ENCODE peak calls at places on chromosomes 13 and 19, in ten cellular contexts. R, X, N, Q, T, E, L, G, W and J are unnamed samples.

GRCh38 chr19:22428299-22428913 is 6.3 kb upstream of the ZNF98 start:
- DNase-seq in L (no peak), R (no peak), T (no peak), G (no peak), E (no peak), X (no peak), N (no peak), W (no peak), Q (no peak), J (no peak)

GRCh38 chr19:31303262-31303815 is 45.9 kb downstream of the TSHZ3 start:
- DNase-seq in R (peak; percentile 51), E (no peak), T (no peak), G (no peak), X (no peak), N (no peak), L (no peak), W (no peak), Q (no peak), J (no peak)

GRCh38 chr19:12092065-12092867 is 27.7 kb downstream of the ZNF844 start:
- DNase-seq in Q (no peak), X (peak; percentile 90), W (peak; percentile 10), R (peak; percentile 94), G (peak; percentile 20), T (no peak), L (peak; percentile 78), N (peak; percentile 88), E (peak; percentile 71), J (peak; percentile 64)

GRCh38 chr19:18292810-18293641 is 11.6 kb upstream of the JUND start:
- DNase-seq in G (peak; percentile 11), E (peak; percentile 62), T (peak; percentile 31), N (peak; percentile 91), R (peak; percentile 93), W (no peak), Q (no peak), L (peak; percentile 81), X (peak; percentile 81), J (no peak)

GRCh38 chr13:48542581-48543341 is 9.9 kb upstream of the RCBTB2 start:
- DNase-seq in E (peak; percentile 46), T (peak; percentile 36), L (peak; percentile 51), G (no peak), R (peak; percentile 78), Q (no peak), W (no peak), N (peak; percentile 64), X (no peak), J (no peak)

GRCh38 chr19:22052644-22053013 is 345 bp downstream of the ZNF257 start:
- DNase-seq in T (no peak), Q (no peak), W (no peak), N (no peak), G (no peak), E (no peak), R (no peak), L (peak; percentile 5), X (peak; percentile 52), J (no peak)

GRCh38 chr13:106802917-106803316 is 235.0 kb upstream of the ARGLU1 start:
- DNase-seq in L (no peak), T (no peak), X (no peak), G (no peak), E (no peak), W (no peak), N (no peak), Q (no peak), R (no peak), J (no peak)

GRCh38 chr19:29843180-29844051 is 31.6 kb downstream of the CCNE1 start:
- DNase-seq in X (peak; percentile 25), L (peak; percentile 44), T (no peak), W (no peak), G (no peak), Q (no peak), N (peak; percentile 36), E (peak; percentile 19), R (peak; percentile 68), J (no peak)

GRCh38 chr13:21069561-21070004 is 8.2 kb upstream of the LATS2 start:
- DNase-seq in N (peak; percentile 37), X (no peak), R (no peak), L (no peak), Q (peak; percentile 69), W (peak; percentile 85), E (no peak), T (no peak), G (peak; percentile 73), J (no peak)

GRCh38 chr13:77372275-77372674 is 45.4 kb upstream of the MYCBP2 start:
- DNase-seq in X (no peak), Q (no peak), G (no peak), E (no peak), N (no peak), R (no peak), L (no peak), T (no peak), W (no peak), J (no peak)

GRCh38 chr13:19085876-19086275 is 95.7 kb downstream of the TUBA3C start:
- DNase-seq in W (no peak), G (no peak), T (no peak), E (no peak), L (no peak), X (no peak), N (no peak), R (no peak), Q (no peak), J (no peak)

GRCh38 chr19:43316591-43317319 is 36.7 kb upstream of the CD177 start:
- DNase-seq in Q (no peak), W (no peak), T (no peak), E (no peak), X (no peak), R (no peak), N (no peak), G (peak; percentile 19), L (peak; percentile 31), J (no peak)

GRCh38 chr19:6233051-6233826 is 46.5 kb downstream of the MLLT1 start:
- DNase-seq in E (no peak), N (peak; percentile 78), R (peak; percentile 82), L (no peak), G (no peak), Q (no peak), X (no peak), T (no peak), W (no peak), J (no peak)

GRCh38 chr19:36686365-36687213 is 823 bp upstream of the ZNF567 start:
- DNase-seq in L (peak; percentile 36), Q (no peak), T (peak; percentile 50), R (no peak), X (no peak), W (no peak), N (no peak), G (no peak), E (no peak), J (no peak)

GRCh38 chr19:48962029-48962848 is 2.9 kb upstream of the FTL start:
- DNase-seq in N (peak; percentile 54), Q (no peak), W (no peak), L (peak; percentile 87), G (no peak), R (peak; percentile 93), T (no peak), X (peak; percentile 63), E (peak; percentile 44), J (no peak)

GRCh38 chr13:42847891-42848663 is 66.7 kb downstream of the FAM216B start:
- DNase-seq in L (no peak), T (no peak), W (no peak), N (no peak), E (no peak), X (no peak), R (no peak), G (no peak), Q (no peak), J (no peak)

GRCh38 chr13:54415753-54416366 is 1387.2 kb downstream of the OLFM4 start:
- DNase-seq in Q (no peak), L (no peak), G (no peak), T (no peak), R (no peak), X (no peak), E (no peak), N (no peak), W (no peak), J (no peak)

GRCh38 chr13:73090116-73090811 is 31.5 kb downstream of the KLF5 start:
- DNase-seq in T (no peak), W (peak; percentile 91), R (no peak), X (peak; percentile 18), N (no peak), Q (peak; percentile 97), E (no peak), L (peak; percentile 52), G (peak; percentile 92), J (peak; percentile 58)

GRCh38 chr13:72839831-72840426 is 58.0 kb downstream of the PIBF1 start:
- DNase-seq in L (peak; percentile 72), G (peak; percentile 79), X (peak; percentile 65), R (no peak), N (peak; percentile 17), T (no peak), W (peak; percentile 69), E (no peak), Q (no peak), J (peak; percentile 15)

GRCh38 chr13:37026778-37027177 is 26.2 kb downstream of the EXOSC8 start:
- DNase-seq in W (no peak), G (no peak), X (no peak), R (no peak), Q (no peak), L (no peak), T (no peak), E (no peak), N (no peak), J (no peak)

GRCh38 chr19:46787331-46788100 is 878 bp downstream of the SLC1A5 start:
- DNase-seq in E (no peak), T (peak; percentile 51), G (peak; percentile 64), X (peak; percentile 66), N (peak; percentile 65), L (peak; percentile 70), W (peak; percentile 59), Q (no peak), R (peak; percentile 84), J (no peak)

GRCh38 chr19:18772620-18773587 is 18.2 kb downstream of the COMP start:
- DNase-seq in R (no peak), L (no peak), E (no peak), T (peak; percentile 27), W (peak; percentile 79), X (no peak), N (no peak), G (peak; percentile 59), Q (no peak), J (no peak)